ENCODE peak calls at places on chromosomes 4 and X, in nine cellular contexts. H is cardiac fibroblast; X is EL; N is Daoy; W is Calu3; F is midbrain; Y is stimulated activated CD4-positive, alpha-beta T cell treated with anti-CD3 and anti-CD28 coated beads, Interleukin-1b, Interleukin-23, amount 100 ng/mL, for 1 hour; K is M059J; V is NCI-H774. Z is an unnamed sample.

GRCh38 chr4:150297861-150298474 is 219.7 kb downstream of the DCLK2 start:
- DNase-seq in N (peak), Y (no peak), F (peak), X (peak), K (peak), V (no peak), W (peak), H (peak), Z (peak)

GRCh38 chrX:115679460-115679859 is 118.5 kb downstream of the PLS3 start:
- DNase-seq in N (peak), V (peak), Y (no peak), H (peak), W (no peak), K (peak), F (no peak), X (peak), Z (no peak)

GRCh38 chrX:56762220-56762619 is 33.2 kb downstream of the NBDY start:
- DNase-seq in H (no peak), F (no peak), N (no peak), Y (no peak), V (no peak), X (no peak), K (no peak), W (no peak), Z (no peak)

GRCh38 chr4:53937918-53938317 is 126.5 kb downstream of the CHIC2 start:
- DNase-seq in Y (no peak), H (peak), W (no peak), F (no peak), X (peak), N (peak), K (peak), V (no peak), Z (no peak)

GRCh38 chrX:53494427-53494826 is 60.3 kb upstream of the HSD17B10 start:
- DNase-seq in N (no peak), F (no peak), H (peak), Y (no peak), K (peak), X (no peak), V (no peak), W (no peak), Z (peak)

GRCh38 chr4:154743683-154744340 is at the start of gene LRAT:
- DNase-seq in K (no peak), H (no peak), V (peak), X (no peak), Y (peak), W (peak), N (peak), F (peak), Z (peak)

GRCh38 chr4:76458829-76459228 is 23.8 kb downstream of the SHROOM3 start:
- DNase-seq in V (no peak), W (no peak), N (no peak), X (peak), H (no peak), F (no peak), Y (no peak), K (peak), Z (no peak)

GRCh38 chr4:151407466-151408379 is 1.3 kb upstream of the FHIP1A start:
- DNase-seq in K (no peak), F (no peak), X (no peak), N (no peak), Y (no peak), W (peak), V (no peak), H (no peak), Z (peak)

GRCh38 chr4:152780267-152780811 is 585 bp downstream of the ARFIP1 start:
- DNase-seq in F (no peak), H (peak), K (peak), N (peak), Y (no peak), V (no peak), W (no peak), X (peak), Z (no peak)

GRCh38 chr4:169690787-169691186 is 67.0 kb downstream of the HPF1 start:
- DNase-seq in K (no peak), X (no peak), W (no peak), F (no peak), N (no peak), V (no peak), H (no peak), Y (no peak), Z (no peak)

GRCh38 chr4:153757407-153757806 is 2.4 kb downstream of the RNF175 start:
- DNase-seq in Y (no peak), H (no peak), V (no peak), K (peak), N (peak), F (no peak), W (no peak), X (no peak), Z (no peak)

GRCh38 chr4:181821039-181822004 is 421.9 kb upstream of the TENM3 start:
- DNase-seq in X (peak), H (peak), Y (no peak), W (no peak), K (peak), F (no peak), N (peak), V (peak), Z (no peak)

GRCh38 chr4:151025759-151026158 is 10.7 kb upstream of the LRBA start:
- DNase-seq in F (no peak), Y (no peak), H (no peak), N (peak), X (no peak), W (no peak), K (no peak), V (no peak), Z (no peak)

GRCh38 chrX:139759637-139760036 is 51.7 kb upstream of the MCF2 start:
- DNase-seq in V (no peak), N (no peak), W (peak), F (no peak), K (peak), X (peak), H (peak), Y (no peak), Z (peak)

GRCh38 chr4:124947622-124948265 is 235.2 kb upstream of the ANKRD50 start:
- DNase-seq in W (no peak), V (no peak), F (no peak), Y (no peak), N (no peak), K (peak), X (peak), H (peak), Z (no peak)

GRCh38 chr4:47531241-47531953 is 46.3 kb downstream of the ATP10D start:
- DNase-seq in F (peak), H (peak), K (peak), X (peak), N (peak), Y (no peak), V (no peak), W (no peak), Z (no peak)

GRCh38 chrX:110310896-110311295 is 7.0 kb downstream of the AMMECR1 start:
- DNase-seq in N (no peak), H (peak), W (no peak), K (no peak), Y (no peak), X (no peak), F (no peak), V (no peak), Z (no peak)

GRCh38 chr4:124321370-124321769 is 391.2 kb downstream of the ANKRD50 start:
- DNase-seq in V (no peak), X (no peak), K (no peak), N (no peak), H (peak), F (no peak), Y (no peak), W (peak), Z (no peak)